ENCODE peak calls at places on chromosomes 16 and 17, in four cellular contexts. R, D, X and U are unnamed samples.
A peak's percentile ranks its signal among the peaks of the same experiment; 100 is the strongest.

GRCh38 chr17:80968602-80969029 is 23.0 kb upstream of the CHMP6 start:
- DNase-seq in R (no peak), X (peak; percentile 34), D (no peak), U (no peak)

GRCh38 chr16:31871510-31871909 is 2.1 kb upstream of the ZNF267 start:
- DNase-seq in D (no peak), X (no peak), R (no peak), U (no peak)

GRCh38 chr16:22948603-22949368 is 134.8 kb downstream of the HS3ST2 start:
- DNase-seq in D (peak; percentile 63), R (no peak), X (peak; percentile 69), U (no peak)

GRCh38 chr17:37488009-37488604 is 1.6 kb upstream of the DUSP14 start:
- DNase-seq in R (no peak), D (no peak), X (no peak), U (no peak)

GRCh38 chr17:2347805-2348685 is 10.7 kb downstream of the SGSM2 start:
- DNase-seq in D (peak; percentile 39), R (no peak), X (peak; percentile 54), U (peak; percentile 36)

GRCh38 chr16:30028438-30029093 is 2.5 kb downstream of the TLCD3B start:
- DNase-seq in D (no peak), R (no peak), X (no peak), U (no peak)

GRCh38 chr17:79022507-79022991 is 1.4 kb upstream of the C1QTNF1 start:
- DNase-seq in R (no peak), D (no peak), X (no peak), U (no peak)

GRCh38 chr16:87464691-87465300 is 28.0 kb downstream of the ZCCHC14 start:
- DNase-seq in X (peak; percentile 66), D (no peak), R (no peak), U (no peak)

GRCh38 chr17:58520843-58521430 is 6.5 kb upstream of the MTMR4 start:
- DNase-seq in D (peak; percentile 51), R (no peak), X (no peak), U (no peak)

GRCh38 chr17:30253316-30253715 is 17.8 kb upstream of the SLC6A4 start:
- DNase-seq in D (no peak), R (no peak), X (no peak), U (no peak)

GRCh38 chr16:31145398-31145990 is 4.4 kb downstream of the PRSS36 start:
- DNase-seq in D (no peak), R (no peak), X (no peak), U (no peak)